ENCODE peak calls at places on chromosomes 6 and 20, in eight cellular contexts. U is stimulated activated naive CD4-positive, alpha-beta T cell; O is AG04450; K is HepG2; V is ACHN; L is GM19239; P is NCI-H2029 treated with DMSO at 0.1 percent for 48 hours; M is NCI-H1436 treated with DMSO at 0.1 percent for 48 hours. N is an unnamed sample.

GRCh38 chr6:26065952-26066380 is 21.3 kb upstream of the HFE start:
- DNase-seq in O (peak), M (no peak), U (peak), V (peak), P (peak), K (peak), L (no peak), N (peak)

GRCh38 chr20:1820137-1821074 is 74.8 kb upstream of the SIRPA start:
- DNase-seq in M (no peak), P (no peak), L (no peak), K (no peak), V (no peak), U (no peak), O (no peak), N (no peak)

GRCh38 chr20:25859649-25860530 is 163.2 kb upstream of the ZNF337 start:
- DNase-seq in K (peak), V (no peak), O (no peak), U (peak), P (no peak), L (no peak), M (no peak), N (no peak)

GRCh38 chr20:6588296-6588695 is 179.2 kb upstream of the BMP2 start:
- DNase-seq in P (peak), U (no peak), K (no peak), V (no peak), O (no peak), M (peak), L (no peak), N (peak)

GRCh38 chr20:49775229-49775693 is 37.4 kb upstream of the SLC9A8 start:
- DNase-seq in U (no peak), L (no peak), V (peak), M (no peak), P (no peak), K (peak), O (no peak), N (peak)

GRCh38 chr6:44301782-44302564 is 11.2 kb downstream of the AARS2 start:
- DNase-seq in P (no peak), U (no peak), K (no peak), L (no peak), M (no peak), O (no peak), V (no peak), N (no peak)

GRCh38 chr6:42387336-42387735 is 64.4 kb downstream of the TRERF1 start:
- DNase-seq in P (no peak), V (no peak), M (no peak), K (no peak), U (no peak), O (no peak), L (no peak), N (no peak)

GRCh38 chr6:15879372-15880261 is 216.8 kb upstream of the DTNBP1 start:
- DNase-seq in O (no peak), M (no peak), V (no peak), P (peak), U (no peak), L (peak), K (no peak), N (no peak)

GRCh38 chr6:52976591-52977035 is 18.5 kb downstream of the GSTA4 start:
- DNase-seq in U (no peak), K (no peak), O (no peak), M (no peak), P (no peak), V (no peak), L (no peak), N (no peak)

GRCh38 chr6:131819507-131820228 is 11.8 kb downstream of the ENPP1 start:
- DNase-seq in K (peak), O (peak), P (no peak), V (no peak), M (no peak), L (no peak), U (no peak), N (no peak)

GRCh38 chr20:6562111-6562510 is 205.4 kb upstream of the BMP2 start:
- DNase-seq in K (no peak), L (no peak), V (no peak), M (no peak), P (no peak), O (no peak), U (no peak), N (no peak)

GRCh38 chr6:117265425-117266266 is at the start of gene VGLL2:
- DNase-seq in P (peak), U (no peak), K (peak), V (no peak), L (no peak), O (no peak), M (no peak), N (no peak)

GRCh38 chr20:54793270-54793992 is 318.0 kb downstream of the DOK5 start:
- DNase-seq in L (no peak), O (no peak), U (no peak), M (no peak), V (no peak), P (no peak), K (no peak), N (no peak)

GRCh38 chr6:151494235-151494950 is 576 bp downstream of the CCDC170 start:
- DNase-seq in L (no peak), O (no peak), K (peak), U (no peak), V (peak), P (no peak), M (no peak), N (no peak)

N was measured in LoVo.